ENCODE peak calls at places on chromosomes 16 and 17, in four cellular contexts. One of them, this sample, is unnamed.
A peak's percentile ranks its signal among the peaks of the same experiment; 100 is the strongest.

GRCh38 chr16:50842013-50842505 is 100.2 kb downstream of the CYLD start:
- DNase-seq in mesendoderm: no peak
- DNase-seq in H9: peak; percentile 25
- DNase-seq in IMR-90: no peak
- DNase-seq in this sample: peak; percentile 37

GRCh38 chr16:75264999-75265910 is 13.8 kb upstream of the BCAR1 start:
- DNase-seq in mesendoderm: no peak
- DNase-seq in H9: no peak
- DNase-seq in IMR-90: no peak
- DNase-seq in this sample: no peak

GRCh38 chr16:30858111-30858495 is 35.8 kb downstream of the BCL7C start:
- DNase-seq in mesendoderm: peak; percentile 30
- DNase-seq in H9: no peak
- DNase-seq in IMR-90: no peak
- DNase-seq in this sample: no peak

GRCh38 chr17:50145532-50146229 is 4.8 kb downstream of the PPP1R9B start:
- DNase-seq in mesendoderm: no peak
- DNase-seq in H9: no peak
- DNase-seq in IMR-90: no peak
- DNase-seq in this sample: no peak

GRCh38 chr16:67708368-67708771 is 10.7 kb downstream of the GFOD2 start:
- DNase-seq in mesendoderm: no peak
- DNase-seq in H9: no peak
- DNase-seq in IMR-90: peak; percentile 49
- DNase-seq in this sample: no peak

GRCh38 chr17:16820161-16820877 is 130.3 kb downstream of the CCDC144A start:
- DNase-seq in mesendoderm: no peak
- DNase-seq in H9: peak; percentile 31
- DNase-seq in IMR-90: no peak
- DNase-seq in this sample: no peak

GRCh38 chr17:48550313-48551205 is 5.7 kb upstream of the HOXB2 start:
- DNase-seq in mesendoderm: no peak
- DNase-seq in H9: peak; percentile 75
- DNase-seq in IMR-90: peak; percentile 40
- DNase-seq in this sample: no peak

GRCh38 chr17:61980535-61980934 is 52.8 kb upstream of the INTS2 start:
- DNase-seq in mesendoderm: no peak
- DNase-seq in H9: no peak
- DNase-seq in IMR-90: no peak
- DNase-seq in this sample: no peak

GRCh38 chr17:68892658-68893057 is 62.5 kb downstream of the ABCA8 start:
- DNase-seq in mesendoderm: no peak
- DNase-seq in H9: no peak
- DNase-seq in IMR-90: no peak
- DNase-seq in this sample: no peak

GRCh38 chr16:12319464-12320030 is 343.0 kb downstream of the SNX29 start:
- DNase-seq in mesendoderm: peak; percentile 51
- DNase-seq in H9: no peak
- DNase-seq in IMR-90: no peak
- DNase-seq in this sample: no peak

GRCh38 chr17:21024024-21024423 is 18.8 kb downstream of the USP22 start:
- DNase-seq in mesendoderm: no peak
- DNase-seq in H9: no peak
- DNase-seq in IMR-90: peak; percentile 67
- DNase-seq in this sample: no peak

GRCh38 chr16:67198238-67198734 is 645 bp upstream of the ELMO3 start:
- DNase-seq in mesendoderm: peak; percentile 63
- DNase-seq in H9: peak; percentile 79
- DNase-seq in IMR-90: peak; percentile 29
- DNase-seq in this sample: peak; percentile 73

GRCh38 chr17:30211371-30211770 is 24.1 kb downstream of the SLC6A4 start:
- DNase-seq in mesendoderm: no peak
- DNase-seq in H9: no peak
- DNase-seq in IMR-90: no peak
- DNase-seq in this sample: no peak

GRCh38 chr17:17987187-17987896 is 14.7 kb downstream of the DRC3 start:
- DNase-seq in mesendoderm: no peak
- DNase-seq in H9: no peak
- DNase-seq in IMR-90: no peak
- DNase-seq in this sample: no peak

GRCh38 chr16:54286067-54286329 is 589 bp downstream of the IRX3 start:
- DNase-seq in mesendoderm: no peak
- DNase-seq in H9: no peak
- DNase-seq in IMR-90: no peak
- DNase-seq in this sample: no peak

GRCh38 chr17:28949185-28950016 is 1.9 kb downstream of the PHF12 start:
- DNase-seq in mesendoderm: peak; percentile 83
- DNase-seq in H9: peak; percentile 72
- DNase-seq in IMR-90: no peak
- DNase-seq in this sample: no peak

GRCh38 chr16:3841729-3842508 is 38.6 kb downstream of the CREBBP start:
- DNase-seq in mesendoderm: no peak
- DNase-seq in H9: no peak
- DNase-seq in IMR-90: no peak
- DNase-seq in this sample: no peak

GRCh38 chr17:13419676-13420075 is 182.1 kb downstream of the HS3ST3A1 start:
- DNase-seq in mesendoderm: no peak
- DNase-seq in H9: no peak
- DNase-seq in IMR-90: no peak
- DNase-seq in this sample: no peak

GRCh38 chr17:13416748-13417363 is 184.9 kb downstream of the HS3ST3A1 start:
- DNase-seq in mesendoderm: no peak
- DNase-seq in H9: no peak
- DNase-seq in IMR-90: no peak
- DNase-seq in this sample: no peak

GRCh38 chr17:13418891-13419290 is 182.8 kb downstream of the HS3ST3A1 start:
- DNase-seq in mesendoderm: no peak
- DNase-seq in H9: no peak
- DNase-seq in IMR-90: peak; percentile 45
- DNase-seq in this sample: no peak

GRCh38 chr17:13415877-13416416 is 185.8 kb downstream of the HS3ST3A1 start:
- DNase-seq in mesendoderm: no peak
- DNase-seq in H9: no peak
- DNase-seq in IMR-90: peak; percentile 89
- DNase-seq in this sample: no peak

GRCh38 chr17:13417551-13417950 is 184.2 kb downstream of the HS3ST3A1 start:
- DNase-seq in mesendoderm: no peak
- DNase-seq in H9: no peak
- DNase-seq in IMR-90: no peak
- DNase-seq in this sample: no peak
- H3K56ac ChIP-seq in mesendoderm: no peak overlapping the region
- H3K56ac ChIP-seq in H9: no peak overlapping the region
- H3K56ac ChIP-seq in IMR-90: no peak overlapping the region
- H3K56ac ChIP-seq in this sample: no peak overlapping the region

GRCh38 chr17:53278466-53278865 is 544.3 kb upstream of the KIF2B start:
- DNase-seq in mesendoderm: no peak
- DNase-seq in H9: no peak
- DNase-seq in IMR-90: no peak
- DNase-seq in this sample: no peak
- H3K56ac ChIP-seq in mesendoderm: no peak overlapping the region
- H3K56ac ChIP-seq in H9: no peak overlapping the region
- H3K56ac ChIP-seq in IMR-90: no peak overlapping the region
- H3K56ac ChIP-seq in this sample: no peak overlapping the region

GRCh38 chr16:56011808-56012478 is 136.8 kb upstream of the CES5A start:
- DNase-seq in mesendoderm: no peak
- DNase-seq in H9: no peak
- DNase-seq in IMR-90: no peak
- DNase-seq in this sample: no peak

GRCh38 chr16:56019274-56019673 is 144.1 kb upstream of the CES5A start:
- DNase-seq in mesendoderm: no peak
- DNase-seq in H9: no peak
- DNase-seq in IMR-90: no peak
- DNase-seq in this sample: no peak

GRCh38 chr16:56012479-56012811 is 137.3 kb upstream of the CES5A start:
- DNase-seq in mesendoderm: no peak
- DNase-seq in H9: no peak
- DNase-seq in IMR-90: no peak
- DNase-seq in this sample: no peak

DNA sequence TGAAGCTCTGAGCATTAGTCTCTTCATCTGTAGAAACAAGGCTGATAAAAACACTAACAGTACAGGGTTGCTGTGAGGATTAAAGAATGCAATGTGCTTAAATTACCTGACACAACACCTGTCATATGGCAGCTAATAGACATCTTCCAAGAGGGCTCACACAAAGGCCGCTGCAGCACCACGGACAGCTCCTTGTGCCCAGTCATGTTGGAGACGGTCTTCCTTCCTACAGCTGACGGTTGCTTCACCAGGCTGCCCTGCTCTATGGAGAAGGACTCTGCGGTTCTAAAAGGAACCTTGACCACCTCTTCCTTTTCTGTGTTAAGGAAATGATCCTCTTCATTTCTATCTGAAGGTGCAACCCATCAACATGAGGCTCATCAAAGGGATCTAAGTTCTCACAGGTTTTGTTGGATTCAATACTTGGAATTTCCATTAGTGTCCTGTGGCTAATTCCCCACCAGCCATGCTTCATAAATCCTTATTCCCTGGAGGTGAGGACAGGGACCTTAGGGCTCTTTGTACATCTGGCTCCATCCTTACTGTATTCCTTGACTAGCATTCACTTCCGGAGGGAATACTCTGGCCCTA is 138.9 kb upstream of the CES5A start:
- DNase-seq in mesendoderm: peak; percentile 83
- DNase-seq in H9: peak; percentile 83
- DNase-seq in IMR-90: peak; percentile 12
- DNase-seq in this sample: peak; percentile 91
- H3K56ac ChIP-seq in mesendoderm: no peak overlapping the region
- H3K56ac ChIP-seq in H9: no peak overlapping the region
- H3K56ac ChIP-seq in IMR-90: no peak overlapping the region
- H3K56ac ChIP-seq in this sample: no peak overlapping the region

GRCh38 chr17:44872131-44872768 is 24.6 kb downstream of the HIGD1B start:
- DNase-seq in mesendoderm: no peak
- DNase-seq in H9: no peak
- DNase-seq in IMR-90: no peak
- DNase-seq in this sample: no peak
- H3K56ac ChIP-seq in mesendoderm: peak overlapping the region; percentile 25
- H3K56ac ChIP-seq in H9: no peak overlapping the region
- H3K56ac ChIP-seq in IMR-90: no peak overlapping the region
- H3K56ac ChIP-seq in this sample: no peak overlapping the region

GRCh38 chr17:66569572-66569971 is 265.3 kb upstream of the CACNG5 start:
- DNase-seq in mesendoderm: no peak
- DNase-seq in H9: no peak
- DNase-seq in IMR-90: no peak
- DNase-seq in this sample: no peak

GRCh38 chr17:66564992-66565465 is 262.6 kb downstream of the PRKCA start:
- DNase-seq in mesendoderm: peak; percentile 88
- DNase-seq in H9: peak; percentile 89
- DNase-seq in IMR-90: peak; percentile 61
- DNase-seq in this sample: peak; percentile 55

GRCh38 chr17:66571745-66572144 is 263.2 kb upstream of the CACNG5 start:
- DNase-seq in mesendoderm: no peak
- DNase-seq in H9: peak; percentile 8
- DNase-seq in IMR-90: no peak
- DNase-seq in this sample: no peak

GRCh38 chr17:66570353-66571195 is 264.3 kb upstream of the CACNG5 start:
- DNase-seq in mesendoderm: no peak
- DNase-seq in H9: peak; percentile 3
- DNase-seq in IMR-90: peak; percentile 66
- DNase-seq in this sample: no peak

GRCh38 chr17:66567234-66568170 is 265.1 kb downstream of the PRKCA start:
- DNase-seq in mesendoderm: peak; percentile 85
- DNase-seq in H9: peak; percentile 90
- DNase-seq in IMR-90: peak; percentile 88
- DNase-seq in this sample: peak; percentile 95
- H3K56ac ChIP-seq in mesendoderm: no peak overlapping the region
- H3K56ac ChIP-seq in H9: no peak overlapping the region
- H3K56ac ChIP-seq in IMR-90: peak overlapping the region; percentile 78
- H3K56ac ChIP-seq in this sample: no peak overlapping the region

GRCh38 chr16:85762970-85763369 is 12.1 kb upstream of the C16orf74 start:
- DNase-seq in mesendoderm: no peak
- DNase-seq in H9: no peak
- DNase-seq in IMR-90: no peak
- DNase-seq in this sample: no peak

GRCh38 chr16:85761866-85762265 is 11.0 kb upstream of the C16orf74 start:
- DNase-seq in mesendoderm: no peak
- DNase-seq in H9: no peak
- DNase-seq in IMR-90: no peak
- DNase-seq in this sample: no peak

GRCh38 chr16:85765273-85765672 is 14.4 kb upstream of the C16orf74 start:
- DNase-seq in mesendoderm: no peak
- DNase-seq in H9: no peak
- DNase-seq in IMR-90: no peak
- DNase-seq in this sample: no peak

GRCh38 chr16:85765767-85766166 is 14.9 kb upstream of the C16orf74 start:
- DNase-seq in mesendoderm: no peak
- DNase-seq in H9: no peak
- DNase-seq in IMR-90: no peak
- DNase-seq in this sample: no peak

DNA sequence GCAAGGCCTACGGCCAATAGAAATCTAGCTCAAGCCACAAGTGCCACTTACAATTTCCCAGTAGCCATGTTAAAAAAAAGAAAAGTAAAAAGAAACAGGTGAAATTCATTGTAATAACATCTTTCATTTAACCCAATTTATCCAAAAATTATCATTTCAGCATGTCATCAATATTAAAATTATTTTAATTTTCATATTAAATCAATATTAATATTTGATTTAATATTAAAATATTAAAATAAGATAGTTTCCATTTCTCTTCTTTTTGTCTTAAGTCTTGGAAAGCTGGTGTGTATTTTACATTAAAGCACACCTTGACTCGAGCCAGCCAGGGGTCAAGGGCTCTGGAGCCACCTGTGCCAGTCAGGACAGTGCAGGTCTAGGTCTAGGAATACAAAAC is 12.7 kb upstream of the C16orf74 start:
- DNase-seq in mesendoderm: no peak
- DNase-seq in H9: no peak
- DNase-seq in IMR-90: no peak
- DNase-seq in this sample: no peak
- H3K56ac ChIP-seq in mesendoderm: no peak overlapping the region
- H3K56ac ChIP-seq in H9: no peak overlapping the region
- H3K56ac ChIP-seq in IMR-90: no peak overlapping the region
- H3K56ac ChIP-seq in this sample: no peak overlapping the region

GRCh38 chr16:59686405-59686804 is 952.3 kb upstream of the GOT2 start:
- DNase-seq in mesendoderm: no peak
- DNase-seq in H9: no peak
- DNase-seq in IMR-90: no peak
- DNase-seq in this sample: no peak
- H3K56ac ChIP-seq in mesendoderm: no peak overlapping the region
- H3K56ac ChIP-seq in H9: no peak overlapping the region
- H3K56ac ChIP-seq in IMR-90: no peak overlapping the region
- H3K56ac ChIP-seq in this sample: no peak overlapping the region

This sample was measured in H1.